ENCODE peak calls at places on chromosomes 16 and 17, in nine cellular contexts. One of them, this sample, is unnamed.

GRCh38 chr16:46859719-46860152 is 24.4 kb upstream of the GPT2 start:
- DNase-seq in mammary epithelial cell: peak; percentile 95
- DNase-seq in mesendoderm: peak; percentile 44
- DNase-seq in CD4-positive, alpha-beta memory T cell: no peak
- DNase-seq in upper lobe of left lung: peak; percentile 26
- DNase-seq in GM23248: peak; percentile 97
- DNase-seq in iPS DF 6.9: no peak
- DNase-seq in aorta: peak; percentile 71
- DNase-seq in body of pancreas: no peak
- DNase-seq in this sample: no peak

GRCh38 chr17:12992676-12993075 is 25.2 kb downstream of the ELAC2 start:
- DNase-seq in mammary epithelial cell: no peak
- DNase-seq in mesendoderm: no peak
- DNase-seq in CD4-positive, alpha-beta memory T cell: no peak
- DNase-seq in upper lobe of left lung: no peak
- DNase-seq in GM23248: no peak
- DNase-seq in iPS DF 6.9: no peak
- DNase-seq in aorta: peak; percentile 67
- DNase-seq in body of pancreas: no peak
- DNase-seq in this sample: no peak

GRCh38 chr17:67151717-67152116 is 93.3 kb downstream of the HELZ start:
- DNase-seq in mammary epithelial cell: peak; percentile 85
- DNase-seq in mesendoderm: no peak
- DNase-seq in CD4-positive, alpha-beta memory T cell: no peak
- DNase-seq in upper lobe of left lung: no peak
- DNase-seq in GM23248: peak; percentile 78
- DNase-seq in iPS DF 6.9: no peak
- DNase-seq in aorta: no peak
- DNase-seq in body of pancreas: no peak
- DNase-seq in this sample: no peak

GRCh38 chr16:50683689-50684374 is 2.7 kb upstream of the SNX20 start:
- DNase-seq in mammary epithelial cell: no peak
- DNase-seq in mesendoderm: no peak
- DNase-seq in CD4-positive, alpha-beta memory T cell: peak; percentile 59
- DNase-seq in upper lobe of left lung: peak; percentile 68
- DNase-seq in GM23248: no peak
- DNase-seq in iPS DF 6.9: no peak
- DNase-seq in aorta: peak; percentile 66
- DNase-seq in body of pancreas: peak; percentile 44
- DNase-seq in this sample: no peak

GRCh38 chr16:89256651-89257254 is 39.2 kb downstream of the ZNF778 start:
- DNase-seq in mammary epithelial cell: peak; percentile 41
- DNase-seq in mesendoderm: peak; percentile 63
- DNase-seq in CD4-positive, alpha-beta memory T cell: peak; percentile 68
- DNase-seq in upper lobe of left lung: peak; percentile 55
- DNase-seq in GM23248: peak; percentile 89
- DNase-seq in iPS DF 6.9: no peak
- DNase-seq in aorta: peak; percentile 89
- DNase-seq in body of pancreas: peak; percentile 39
- DNase-seq in this sample: no peak

GRCh38 chr16:2282262-2282661 is 14.3 kb upstream of the RNPS1 start:
- DNase-seq in mammary epithelial cell: no peak
- DNase-seq in mesendoderm: no peak
- DNase-seq in CD4-positive, alpha-beta memory T cell: no peak
- DNase-seq in upper lobe of left lung: no peak
- DNase-seq in GM23248: no peak
- DNase-seq in iPS DF 6.9: no peak
- DNase-seq in aorta: no peak
- DNase-seq in body of pancreas: no peak
- DNase-seq in this sample: no peak

GRCh38 chr17:333626-334396 is 18.8 kb downstream of the RPH3AL start:
- DNase-seq in mammary epithelial cell: no peak
- DNase-seq in mesendoderm: peak; percentile 51
- DNase-seq in CD4-positive, alpha-beta memory T cell: no peak
- DNase-seq in upper lobe of left lung: peak; percentile 68
- DNase-seq in GM23248: no peak
- DNase-seq in iPS DF 6.9: no peak
- DNase-seq in aorta: peak; percentile 85
- DNase-seq in body of pancreas: peak; percentile 91
- DNase-seq in this sample: no peak

GRCh38 chr16:30115238-30115637 is 1.9 kb upstream of the GDPD3 start:
- DNase-seq in mammary epithelial cell: no peak
- DNase-seq in mesendoderm: no peak
- DNase-seq in CD4-positive, alpha-beta memory T cell: no peak
- DNase-seq in upper lobe of left lung: peak; percentile 72
- DNase-seq in GM23248: no peak
- DNase-seq in iPS DF 6.9: no peak
- DNase-seq in aorta: no peak
- DNase-seq in body of pancreas: no peak
- DNase-seq in this sample: no peak

GRCh38 chr17:4947010-4947410 is 1.3 kb downstream of the PFN1 start:
- DNase-seq in mammary epithelial cell: no peak
- DNase-seq in mesendoderm: peak; percentile 30
- DNase-seq in CD4-positive, alpha-beta memory T cell: no peak
- DNase-seq in upper lobe of left lung: no peak
- DNase-seq in GM23248: peak; percentile 47
- DNase-seq in iPS DF 6.9: no peak
- DNase-seq in aorta: no peak
- DNase-seq in body of pancreas: no peak
- DNase-seq in this sample: no peak

GRCh38 chr17:79294459-79295071 is 219.9 kb downstream of the ENGASE start:
- DNase-seq in mammary epithelial cell: peak; percentile 50
- DNase-seq in mesendoderm: peak; percentile 88
- DNase-seq in CD4-positive, alpha-beta memory T cell: peak; percentile 23
- DNase-seq in upper lobe of left lung: peak; percentile 42
- DNase-seq in GM23248: peak; percentile 57
- DNase-seq in iPS DF 6.9: peak; percentile 75
- DNase-seq in aorta: peak; percentile 91
- DNase-seq in body of pancreas: peak; percentile 66
- DNase-seq in this sample: no peak

GRCh38 chr16:74608944-74609343 is 2.0 kb upstream of the GLG1 start:
- DNase-seq in mammary epithelial cell: no peak
- DNase-seq in mesendoderm: peak; percentile 70
- DNase-seq in CD4-positive, alpha-beta memory T cell: peak; percentile 82
- DNase-seq in upper lobe of left lung: no peak
- DNase-seq in GM23248: no peak
- DNase-seq in iPS DF 6.9: no peak
- DNase-seq in aorta: no peak
- DNase-seq in body of pancreas: no peak
- DNase-seq in this sample: no peak

GRCh38 chr16:80300456-80300855 is 240.3 kb upstream of the DYNLRB2 start:
- DNase-seq in mammary epithelial cell: peak; percentile 9
- DNase-seq in mesendoderm: no peak
- DNase-seq in CD4-positive, alpha-beta memory T cell: no peak
- DNase-seq in upper lobe of left lung: no peak
- DNase-seq in GM23248: peak; percentile 42
- DNase-seq in iPS DF 6.9: no peak
- DNase-seq in aorta: no peak
- DNase-seq in body of pancreas: no peak
- DNase-seq in this sample: no peak

GRCh38 chr17:39979021-39979660 is 1.5 kb upstream of the PSMD3 start:
- DNase-seq in mammary epithelial cell: peak; percentile 89
- DNase-seq in mesendoderm: peak; percentile 43
- DNase-seq in CD4-positive, alpha-beta memory T cell: no peak
- DNase-seq in upper lobe of left lung: no peak
- DNase-seq in GM23248: peak; percentile 97
- DNase-seq in iPS DF 6.9: no peak
- DNase-seq in aorta: no peak
- DNase-seq in body of pancreas: no peak
- DNase-seq in this sample: no peak

GRCh38 chr17:72466199-72466598 is 345.4 kb downstream of the SOX9 start:
- DNase-seq in mammary epithelial cell: peak; percentile 95
- DNase-seq in mesendoderm: no peak
- DNase-seq in CD4-positive, alpha-beta memory T cell: no peak
- DNase-seq in upper lobe of left lung: peak; percentile 41
- DNase-seq in GM23248: peak; percentile 62
- DNase-seq in iPS DF 6.9: no peak
- DNase-seq in aorta: no peak
- DNase-seq in body of pancreas: peak; percentile 28
- DNase-seq in this sample: no peak

GRCh38 chr17:75878174-75878998 is at the start of gene TRIM47:
- DNase-seq in mammary epithelial cell: peak; percentile 50
- DNase-seq in mesendoderm: peak; percentile 77
- DNase-seq in CD4-positive, alpha-beta memory T cell: no peak
- DNase-seq in upper lobe of left lung: peak; percentile 52
- DNase-seq in GM23248: peak; percentile 72
- DNase-seq in iPS DF 6.9: no peak
- DNase-seq in aorta: peak; percentile 91
- DNase-seq in body of pancreas: peak; percentile 66
- DNase-seq in this sample: no peak

GRCh38 chr16:19524866-19525723 is 1.4 kb downstream of the CCP110 start:
- DNase-seq in mammary epithelial cell: peak; percentile 59
- DNase-seq in mesendoderm: peak; percentile 55
- DNase-seq in CD4-positive, alpha-beta memory T cell: no peak
- DNase-seq in upper lobe of left lung: no peak
- DNase-seq in GM23248: no peak
- DNase-seq in iPS DF 6.9: no peak
- DNase-seq in aorta: no peak
- DNase-seq in body of pancreas: no peak
- DNase-seq in this sample: no peak

DNA sequence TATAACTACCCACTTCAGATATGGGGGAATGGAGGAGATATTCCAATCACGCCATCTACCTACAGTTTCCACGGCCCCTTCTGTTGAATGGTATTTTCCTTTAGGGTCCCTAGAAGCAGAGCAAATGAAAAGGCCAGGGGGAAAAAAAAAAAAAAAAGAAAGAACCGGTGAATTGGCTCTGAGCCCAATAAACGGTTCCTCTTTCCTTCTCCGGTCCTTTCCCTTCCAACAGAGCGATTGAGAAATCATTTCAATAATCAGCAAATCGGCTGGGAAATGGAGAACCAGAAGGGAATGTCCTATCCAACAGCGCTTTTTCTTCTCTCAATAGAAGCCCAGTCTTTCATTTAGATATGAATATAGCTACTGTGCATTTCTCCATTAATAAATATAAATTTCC is 26.8 kb upstream of the HOXB13 start:
- DNase-seq in mammary epithelial cell: no peak
- DNase-seq in mesendoderm: no peak
- DNase-seq in CD4-positive, alpha-beta memory T cell: no peak
- DNase-seq in upper lobe of left lung: no peak
- DNase-seq in GM23248: no peak
- DNase-seq in iPS DF 6.9: no peak
- DNase-seq in aorta: no peak
- DNase-seq in body of pancreas: no peak
- DNase-seq in this sample: no peak
- H3K27me3 ChIP-seq in mammary epithelial cell: peaks cover 54% of the 10 kb centered on the region
- H3K27me3 ChIP-seq in mesendoderm: peaks cover 65% of the 10 kb centered on the region
- H3K27me3 ChIP-seq in CD4-positive, alpha-beta memory T cell: peaks cover 65% of the 10 kb centered on the region
- H3K27me3 ChIP-seq in upper lobe of left lung: peaks cover 47% of the 10 kb centered on the region
- H3K27me3 ChIP-seq in GM23248: peaks cover 82% of the 10 kb centered on the region
- H3K27me3 ChIP-seq in iPS DF 6.9: peaks cover 79% of the 10 kb centered on the region
- H3K27me3 ChIP-seq in aorta: no peaks in the 10 kb centered on the region
- H3K27me3 ChIP-seq in body of pancreas: no peaks in the 10 kb centered on the region
- H3K27me3 ChIP-seq in this sample: peaks cover 50% of the 10 kb centered on the region

DNA sequence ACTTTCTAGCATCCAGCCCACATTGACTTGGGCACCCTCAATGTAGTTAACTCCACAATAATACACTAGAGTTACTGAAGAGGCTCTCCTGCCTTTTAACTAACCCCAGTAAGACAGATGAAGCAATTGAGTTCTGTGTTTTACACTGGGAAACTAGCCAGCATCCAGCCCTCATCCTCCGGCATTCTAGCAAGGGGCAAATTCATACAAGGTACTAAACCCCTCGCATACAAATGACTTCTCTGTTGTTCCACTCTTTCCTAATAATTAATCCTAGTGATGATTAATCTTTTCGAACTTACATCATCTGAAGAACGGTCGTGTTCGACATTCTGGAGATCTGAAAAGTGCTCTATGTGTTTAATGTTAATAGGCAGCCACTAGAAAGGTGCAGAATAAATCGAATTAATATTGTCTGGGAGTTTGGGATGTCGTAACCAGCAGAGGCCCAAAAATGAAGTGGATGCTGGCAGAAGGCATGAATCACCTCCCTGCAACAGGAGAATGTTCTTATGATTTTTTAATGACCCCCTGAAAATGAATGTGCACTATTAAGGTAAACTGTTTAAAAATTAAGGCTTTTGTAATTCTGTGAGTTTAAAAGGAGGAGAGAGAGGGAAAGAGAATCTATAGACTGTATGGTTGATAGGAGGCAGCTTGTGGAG is 249.4 kb downstream of the SNX29 start:
- DNase-seq in mammary epithelial cell: peak; percentile 4
- DNase-seq in mesendoderm: no peak
- DNase-seq in CD4-positive, alpha-beta memory T cell: no peak
- DNase-seq in upper lobe of left lung: no peak
- DNase-seq in GM23248: peak; percentile 49
- DNase-seq in iPS DF 6.9: no peak
- DNase-seq in aorta: no peak
- DNase-seq in body of pancreas: no peak
- DNase-seq in this sample: no peak
- H3K27me3 ChIP-seq in mammary epithelial cell: no peaks in the 10 kb centered on the region
- H3K27me3 ChIP-seq in mesendoderm: no peaks in the 10 kb centered on the region
- H3K27me3 ChIP-seq in CD4-positive, alpha-beta memory T cell: no peaks in the 10 kb centered on the region
- H3K27me3 ChIP-seq in upper lobe of left lung: no peaks in the 10 kb centered on the region
- H3K27me3 ChIP-seq in GM23248: no peaks in the 10 kb centered on the region
- H3K27me3 ChIP-seq in iPS DF 6.9: no peaks in the 10 kb centered on the region
- H3K27me3 ChIP-seq in aorta: no peaks in the 10 kb centered on the region
- H3K27me3 ChIP-seq in body of pancreas: no peaks in the 10 kb centered on the region
- H3K27me3 ChIP-seq in this sample: no peaks in the 10 kb centered on the region

GRCh38 chr17:31250229-31250628 is 46.8 kb downstream of the OMG start:
- DNase-seq in mammary epithelial cell: no peak
- DNase-seq in mesendoderm: no peak
- DNase-seq in CD4-positive, alpha-beta memory T cell: no peak
- DNase-seq in upper lobe of left lung: no peak
- DNase-seq in GM23248: no peak
- DNase-seq in iPS DF 6.9: no peak
- DNase-seq in aorta: no peak
- DNase-seq in body of pancreas: no peak
- DNase-seq in this sample: no peak
- H3K27me3 ChIP-seq in mammary epithelial cell: no peaks in the 10 kb centered on the region
- H3K27me3 ChIP-seq in mesendoderm: no peaks in the 10 kb centered on the region
- H3K27me3 ChIP-seq in CD4-positive, alpha-beta memory T cell: no peaks in the 10 kb centered on the region
- H3K27me3 ChIP-seq in upper lobe of left lung: no peaks in the 10 kb centered on the region
- H3K27me3 ChIP-seq in GM23248: no peaks in the 10 kb centered on the region
- H3K27me3 ChIP-seq in iPS DF 6.9: no peaks in the 10 kb centered on the region
- H3K27me3 ChIP-seq in aorta: no peaks in the 10 kb centered on the region
- H3K27me3 ChIP-seq in body of pancreas: no peaks in the 10 kb centered on the region
- H3K27me3 ChIP-seq in this sample: no peaks in the 10 kb centered on the region

DNA sequence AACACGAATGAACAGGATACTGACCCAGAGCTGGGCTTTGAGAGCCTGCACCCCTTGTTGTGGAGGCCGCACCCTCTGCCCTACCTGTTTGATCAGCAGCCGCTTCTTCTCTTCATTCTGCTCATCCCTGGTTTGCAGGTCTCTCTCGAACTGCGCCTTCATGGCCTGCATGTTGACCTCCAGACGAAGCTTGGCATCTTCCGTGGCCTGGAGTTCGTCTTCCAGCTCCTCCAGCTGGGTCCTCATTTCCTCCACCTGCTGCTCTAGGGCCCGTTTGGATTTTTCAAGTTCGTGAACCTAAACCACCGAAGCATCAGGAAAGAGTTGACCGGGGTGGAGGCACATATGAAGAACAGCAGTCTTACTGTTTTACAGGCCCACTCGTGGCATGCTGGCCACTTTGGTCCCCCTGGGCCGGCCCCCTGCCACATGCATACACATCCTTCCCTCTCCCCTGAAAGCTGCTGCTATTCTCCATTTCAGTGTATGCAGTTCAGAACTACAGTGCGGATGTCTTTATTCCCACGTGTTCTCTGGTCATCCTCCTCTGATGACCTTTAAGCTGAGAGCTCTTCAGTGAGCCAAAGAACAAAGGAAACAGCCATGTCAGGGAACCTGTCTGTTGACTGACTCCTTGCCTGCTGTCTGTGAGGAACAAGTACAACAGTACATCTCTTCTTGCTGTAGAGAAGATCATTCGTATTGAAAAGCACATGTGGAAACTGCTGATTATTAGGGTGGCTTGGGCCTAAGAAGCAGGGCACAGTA is 54.8 kb downstream of the NDEL1 start:
- DNase-seq in mammary epithelial cell: no peak
- DNase-seq in mesendoderm: no peak
- DNase-seq in CD4-positive, alpha-beta memory T cell: no peak
- DNase-seq in upper lobe of left lung: no peak
- DNase-seq in GM23248: no peak
- DNase-seq in iPS DF 6.9: no peak
- DNase-seq in aorta: peak; percentile 64
- DNase-seq in body of pancreas: no peak
- DNase-seq in this sample: no peak
- H3K27me3 ChIP-seq in mammary epithelial cell: no peaks in the 10 kb centered on the region
- H3K27me3 ChIP-seq in mesendoderm: no peaks in the 10 kb centered on the region
- H3K27me3 ChIP-seq in CD4-positive, alpha-beta memory T cell: no peaks in the 10 kb centered on the region
- H3K27me3 ChIP-seq in upper lobe of left lung: no peaks in the 10 kb centered on the region
- H3K27me3 ChIP-seq in GM23248: no peaks in the 10 kb centered on the region
- H3K27me3 ChIP-seq in iPS DF 6.9: no peaks in the 10 kb centered on the region
- H3K27me3 ChIP-seq in aorta: no peaks in the 10 kb centered on the region
- H3K27me3 ChIP-seq in body of pancreas: no peaks in the 10 kb centered on the region
- H3K27me3 ChIP-seq in this sample: no peaks in the 10 kb centered on the region